ENCODE peak calls at places on chromosome 21, in ten cellular contexts. Z is CD8-positive, alpha-beta T cell; F is right atrium auricular region; Y is epithelial cell of proximal tubule; P is lower leg skin; M is fibroblast of lung; C is tibial nerve; G is fibroblast of mammary gland; A is skeletal muscle cell; L is colonic mucosa. T is an unnamed sample.

GRCh38 chr21:41251961-41252642 is 64.5 kb upstream of the FAM3B start:
- DNase-seq in Z (no peak), F (no peak), Y (no peak), P (no peak), M (peak), C (no peak), G (peak), A (no peak), L (no peak), T (no peak)

GRCh38 chr21:20617130-20617529 is 381.1 kb upstream of the NCAM2 start:
- DNase-seq in Z (no peak), F (no peak), Y (no peak), P (no peak), M (no peak), C (no peak), G (no peak), A (no peak), L (no peak), T (no peak)

GRCh38 chr21:20169812-20170576 is 828.2 kb upstream of the NCAM2 start:
- DNase-seq in Z (no peak), F (no peak), Y (peak), P (no peak), M (no peak), C (no peak), G (no peak), A (no peak), L (no peak), T (peak)

GRCh38 chr21:14981246-14981645 is 83.6 kb downstream of the NRIP1 start:
- DNase-seq in Z (no peak), F (no peak), Y (no peak), P (no peak), M (no peak), C (no peak), G (no peak), A (no peak), L (no peak), T (no peak)

GRCh38 chr21:31235671-31236450 is 108.2 kb downstream of the TIAM1 start:
- DNase-seq in Z (no peak), F (no peak), Y (peak), P (no peak), M (peak), C (no peak), G (peak), A (no peak), L (no peak), T (peak)

GRCh38 chr21:29634410-29634809 is 305.4 kb downstream of the GRIK1 start:
- DNase-seq in Z (no peak), F (no peak), Y (no peak), P (no peak), M (no peak), C (no peak), G (no peak), A (no peak), L (no peak), T (no peak)

GRCh38 chr21:17667256-17667655 is 54.6 kb upstream of the BTG3 start:
- DNase-seq in Z (no peak), F (no peak), Y (no peak), P (no peak), M (no peak), C (no peak), G (no peak), A (no peak), L (no peak), T (no peak)

GRCh38 chr21:38223893-38224540 is 32.8 kb upstream of the KCNJ15 start:
- DNase-seq in Z (no peak), F (no peak), Y (no peak), P (no peak), M (peak), C (no peak), G (peak), A (no peak), L (peak), T (no peak)

GRCh38 chr21:40835179-40835694 is 11.7 kb downstream of the DSCAM start:
- DNase-seq in Z (no peak), F (no peak), Y (no peak), P (no peak), M (no peak), C (peak), G (no peak), A (no peak), L (no peak), T (no peak)

GRCh38 chr21:38054334-38054733 is 138.1 kb upstream of the KCNJ6 start:
- DNase-seq in Z (no peak), F (no peak), Y (no peak), P (no peak), M (no peak), C (no peak), G (no peak), A (no peak), L (no peak), T (no peak)

GRCh38 chr21:26652891-26653290 is 79.8 kb upstream of the CYYR1 start:
- DNase-seq in Z (no peak), F (no peak), Y (no peak), P (no peak), M (no peak), C (no peak), G (no peak), A (no peak), L (no peak), T (no peak)

GRCh38 chr21:42174173-42174572 is 44.8 kb upstream of the ABCG1 start:
- DNase-seq in Z (no peak), F (peak), Y (no peak), P (no peak), M (no peak), C (no peak), G (no peak), A (no peak), L (no peak), T (no peak)

GRCh38 chr21:25895565-25896205 is 160.9 kb downstream of the GABPA start:
- DNase-seq in Z (no peak), F (no peak), Y (no peak), P (no peak), M (peak), C (peak), G (peak), A (no peak), L (no peak), T (no peak)

GRCh38 chr21:14768042-14768441 is 221.9 kb upstream of the SAMSN1 start:
- DNase-seq in Z (no peak), F (no peak), Y (no peak), P (no peak), M (no peak), C (no peak), G (peak), A (no peak), L (no peak), T (no peak)

GRCh38 chr21:41682719-41683179 is 84.1 kb downstream of the RIPK4 start:
- DNase-seq in Z (no peak), F (no peak), Y (no peak), P (peak), M (no peak), C (no peak), G (no peak), A (no peak), L (no peak), T (no peak)

GRCh38 chr21:38729745-38730401 is 75.9 kb upstream of the ETS2 start:
- DNase-seq in Z (no peak), F (no peak), Y (no peak), P (no peak), M (peak), C (no peak), G (no peak), A (no peak), L (no peak), T (no peak)

GRCh38 chr21:14864211-14865021 is 200.4 kb downstream of the NRIP1 start:
- DNase-seq in Z (no peak), F (peak), Y (peak), P (peak), M (peak), C (peak), G (peak), A (peak), L (peak), T (no peak)

GRCh38 chr21:35991131-35991530 is 69.2 kb downstream of the SETD4 start:
- DNase-seq in Z (no peak), F (no peak), Y (no peak), P (peak), M (no peak), C (no peak), G (no peak), A (no peak), L (no peak), T (no peak)
- H3K4me3 ChIP-seq in Z (no peak), F (no peak), Y (no peak), P (no peak), M (no peak), C (no peak), G (no peak), A (no peak), L (no peak), T (no peak)

GRCh38 chr21:43867936-43868335 is 2.9 kb downstream of the AGPAT3 start:
- DNase-seq in Z (no peak), F (no peak), Y (no peak), P (no peak), M (no peak), C (no peak), G (no peak), A (no peak), L (peak), T (no peak)
- H3K4me3 ChIP-seq in Z (no peak), F (no peak), Y (no peak), P (no peak), M (no peak), C (no peak), G (no peak), A (no peak), L (no peak), T (no peak)

DNA sequence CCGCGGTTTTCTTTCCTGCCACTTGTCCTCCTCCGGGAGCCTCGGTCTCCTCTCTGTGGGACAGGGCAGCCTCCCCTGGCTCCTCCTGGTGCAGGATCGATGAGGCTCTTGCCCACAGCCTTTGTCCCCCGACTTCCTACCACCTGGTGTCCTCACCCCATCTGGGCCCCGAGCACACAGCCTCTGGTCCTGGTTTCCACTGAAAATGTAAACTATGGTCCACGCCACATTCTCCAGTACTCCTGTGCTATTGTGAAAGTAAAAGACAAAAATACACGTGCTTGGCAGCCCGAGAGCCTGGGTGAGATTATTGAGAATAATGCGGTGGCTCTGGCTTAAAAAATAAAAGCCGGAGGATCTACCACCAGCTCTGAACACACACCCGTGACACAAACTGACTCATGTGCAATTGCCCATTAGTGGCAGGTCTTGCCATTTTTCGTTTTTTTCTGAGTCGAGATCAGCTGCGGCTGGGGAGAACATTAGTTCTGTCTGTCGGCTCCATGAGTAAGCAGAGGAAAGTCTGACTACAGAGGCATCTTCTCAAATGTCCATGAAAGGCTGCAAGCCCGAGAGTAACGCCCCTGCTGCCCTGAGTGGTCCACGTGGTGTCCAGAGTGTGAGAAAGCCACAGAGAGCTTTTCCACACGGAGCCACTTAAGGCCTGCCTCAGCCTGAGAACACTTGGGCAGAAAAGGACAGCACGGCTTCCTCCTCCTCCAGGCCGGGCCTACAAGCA is 5.7 kb upstream of the COL6A2 start:
- DNase-seq in Z (no peak), F (peak), Y (no peak), P (peak), M (peak), C (peak), G (peak), A (peak), L (peak), T (peak)
- H3K4me3 ChIP-seq in Z (no peak), F (peak), Y (no peak), P (no peak), M (peak), C (no peak), G (peak), A (no peak), L (no peak), T (no peak)

GRCh38 chr21:45487161-45487806 is 55.0 kb downstream of the SLC19A1 start:
- DNase-seq in Z (no peak), F (no peak), Y (no peak), P (no peak), M (no peak), C (no peak), G (no peak), A (no peak), L (no peak), T (no peak)

GRCh38 chr21:45484318-45484717 is 57.9 kb downstream of the SLC19A1 start:
- DNase-seq in Z (no peak), F (no peak), Y (no peak), P (no peak), M (no peak), C (no peak), G (no peak), A (no peak), L (no peak), T (no peak)

GRCh38 chr21:45487891-45488600 is 54.2 kb downstream of the SLC19A1 start:
- DNase-seq in Z (no peak), F (no peak), Y (no peak), P (no peak), M (no peak), C (no peak), G (no peak), A (no peak), L (no peak), T (no peak)

GRCh38 chr21:45486443-45487160 is 55.6 kb downstream of the SLC19A1 start:
- DNase-seq in Z (no peak), F (no peak), Y (no peak), P (no peak), M (no peak), C (no peak), G (no peak), A (no peak), L (no peak), T (no peak)

GRCh38 chr21:45485686-45486442 is 56.4 kb downstream of the SLC19A1 start:
- DNase-seq in Z (no peak), F (no peak), Y (no peak), P (no peak), M (no peak), C (no peak), G (no peak), A (no peak), L (no peak), T (no peak)
- H3K4me3 ChIP-seq in Z (no peak), F (no peak), Y (no peak), P (no peak), M (no peak), C (no peak), G (no peak), A (no peak), L (no peak), T (no peak)

GRCh38 chr21:36725793-36726386 is 27.0 kb downstream of the SIM2 start:
- DNase-seq in Z (no peak), F (no peak), Y (no peak), P (peak), M (no peak), C (no peak), G (no peak), A (no peak), L (no peak), T (no peak)
- H3K4me3 ChIP-seq in Z (no peak), F (no peak), Y (no peak), P (no peak), M (no peak), C (no peak), G (no peak), A (no peak), L (no peak), T (no peak)

DNA sequence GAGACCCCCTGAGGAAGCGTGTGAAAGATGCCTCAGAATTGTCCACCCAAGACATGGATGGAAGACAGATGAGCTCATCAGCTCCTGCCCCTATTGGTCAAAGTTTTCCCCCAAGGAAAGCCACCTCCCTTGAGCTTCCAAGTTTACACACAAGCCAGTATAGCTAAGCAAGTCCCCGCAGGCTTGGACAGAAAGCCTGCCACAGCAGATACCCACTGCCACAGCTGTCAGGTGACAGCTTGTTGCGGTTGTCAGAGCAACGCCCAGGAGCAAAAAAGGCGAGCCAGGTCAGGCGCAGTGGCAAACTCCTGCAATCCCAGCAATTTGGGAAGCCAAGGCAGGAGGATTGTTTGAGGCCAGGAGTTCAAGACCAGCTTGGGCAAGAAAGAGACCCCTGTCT is 60.9 kb upstream of the IFNAR2 start:
- DNase-seq in Z (no peak), F (no peak), Y (no peak), P (no peak), M (no peak), C (no peak), G (no peak), A (no peak), L (no peak), T (no peak)
- H3K4me3 ChIP-seq in Z (no peak), F (no peak), Y (no peak), P (no peak), M (no peak), C (no peak), G (no peak), A (no peak), L (no peak), T (no peak)

DNA sequence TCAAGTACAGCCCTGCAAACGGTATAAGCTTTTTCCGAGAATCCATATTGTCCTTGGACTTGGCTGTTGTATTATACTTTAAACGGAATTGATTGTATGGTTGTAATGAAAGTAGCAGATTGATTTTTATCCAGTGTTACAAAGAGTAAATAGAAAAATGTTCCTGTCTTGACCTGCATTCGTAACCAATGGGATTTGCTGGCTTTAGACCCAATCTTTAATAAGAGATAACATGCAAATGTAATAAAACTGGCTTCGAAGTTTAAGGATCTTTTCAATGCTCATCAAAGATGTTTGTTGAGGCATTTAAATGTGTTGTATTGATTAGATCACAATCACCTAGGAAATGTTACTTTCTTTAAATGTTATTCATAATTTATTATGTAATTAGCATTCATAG is 574.9 kb downstream of the USP25 start:
- DNase-seq in Z (no peak), F (no peak), Y (no peak), P (no peak), M (no peak), C (no peak), G (peak), A (no peak), L (no peak), T (no peak)
- H3K4me3 ChIP-seq in Z (no peak), F (no peak), Y (no peak), P (no peak), M (no peak), C (no peak), G (no peak), A (no peak), L (no peak), T (no peak)